ENCODE peak calls at places on chromosomes 11 and 22, in nine cellular contexts. Q is brain microvascular endothelial cell; W is left lung; J is activated CD8-positive, alpha-beta T cell treated with anti-CD3 and anti-CD28 coated beads for 36 hours; F is CD8-positive, alpha-beta T cell; U is endodermal cell; Y is CD4-positive, alpha-beta T cell; P is WERI-Rb-1; L is psoas muscle. E is an unnamed sample.

GRCh38 chr22:43826142-43827093 is 14.3 kb upstream of the EFCAB6 start:
- DNase-seq in P (peak; percentile 11), J (no peak), W (no peak), Y (no peak), Q (peak; percentile 63), L (peak; percentile 46), F (no peak), U (peak; percentile 45), E (peak; percentile 75)

GRCh38 chr11:71248251-71248570 is 4.2 kb downstream of the SHANK2 start:
- DNase-seq in F (no peak), U (no peak), Q (no peak), Y (no peak), L (no peak), W (no peak), J (no peak), P (no peak), E (no peak)

GRCh38 chr11:35050596-35050995 is 88.4 kb upstream of the CD44 start:
- DNase-seq in W (no peak), U (no peak), J (no peak), P (no peak), Q (no peak), F (no peak), Y (no peak), L (no peak), E (no peak)

GRCh38 chr11:125663910-125664309 is 16.7 kb downstream of the ACRV1 start:
- DNase-seq in P (no peak), W (no peak), F (no peak), Q (no peak), J (no peak), U (no peak), Y (no peak), L (no peak), E (no peak)

GRCh38 chr22:33303109-33303508 is 244.9 kb upstream of the SYN3 start:
- DNase-seq in J (no peak), P (no peak), U (no peak), F (no peak), Y (no peak), Q (no peak), L (no peak), W (no peak), E (no peak)

GRCh38 chr11:26480041-26480440 is 92.0 kb downstream of the MUC15 start:
- DNase-seq in F (no peak), J (no peak), Y (no peak), P (no peak), Q (no peak), W (no peak), U (no peak), L (no peak), E (no peak)

GRCh38 chr11:3181722-3182461 is 16.8 kb upstream of the OSBPL5 start:
- DNase-seq in J (no peak), P (no peak), L (peak; percentile 28), F (no peak), Y (no peak), U (no peak), Q (no peak), W (peak; percentile 47), E (no peak)

GRCh38 chr22:39382410-39382809 is 17.2 kb upstream of the TAB1 start:
- DNase-seq in J (no peak), W (no peak), U (no peak), L (no peak), Y (no peak), F (no peak), P (no peak), Q (no peak), E (no peak)

GRCh38 chr11:4064278-4064955 is 30.2 kb upstream of the RRM1 start:
- DNase-seq in P (peak; percentile 13), Q (no peak), W (no peak), U (no peak), Y (no peak), F (no peak), J (no peak), L (no peak), E (no peak)

GRCh38 chr11:117902001-117902855 is 25.8 kb upstream of the FXYD6 start:
- DNase-seq in Y (no peak), P (no peak), J (no peak), Q (no peak), F (no peak), L (peak; percentile 12), W (no peak), U (peak; percentile 33), E (no peak)

GRCh38 chr22:27857441-27857840 is 55.9 kb upstream of the MN1 start:
- DNase-seq in W (no peak), Y (no peak), P (no peak), Q (no peak), L (peak; percentile 71), J (no peak), U (no peak), F (no peak), E (no peak)

GRCh38 chr11:1493650-1494244 is 7.2 kb upstream of the MOB2 start:
- DNase-seq in U (no peak), L (no peak), W (no peak), J (no peak), P (no peak), F (no peak), Y (no peak), Q (no peak), E (no peak)

GRCh38 chr11:118618991-118619375 is 11.6 kb downstream of the PHLDB1 start:
- DNase-seq in L (peak; percentile 74), J (no peak), Q (peak; percentile 74), U (peak; percentile 46), Y (no peak), W (no peak), F (no peak), P (no peak), E (no peak)

GRCh38 chr11:8317164-8317563 is 53.5 kb upstream of the LMO1 start:
- DNase-seq in Y (no peak), J (no peak), L (no peak), Q (no peak), U (no peak), W (no peak), P (no peak), F (no peak), E (no peak)

GRCh38 chr11:106424111-106424510 is 346.6 kb downstream of the AASDHPPT start:
- DNase-seq in Q (peak; percentile 83), W (no peak), L (no peak), U (no peak), F (no peak), J (no peak), Y (no peak), P (no peak), E (peak; percentile 89)

GRCh38 chr22:44573451-44573850 is 75.4 kb upstream of the RTL6 start:
- DNase-seq in P (no peak), F (no peak), J (no peak), L (peak; percentile 10), W (peak; percentile 13), Q (no peak), Y (no peak), U (no peak), E (no peak)

GRCh38 chr11:107928046-107928766 is at the start of gene RAB39A:
- DNase-seq in U (peak; percentile 100), Q (peak; percentile 95), F (peak; percentile 30), P (peak; percentile 97), J (peak; percentile 68), Y (peak; percentile 14), L (peak; percentile 89), W (peak; percentile 95), E (peak; percentile 76)

GRCh38 chr11:35554491-35555237 is 29.2 kb upstream of the PAMR1 start:
- DNase-seq in F (no peak), Q (peak; percentile 52), L (no peak), P (no peak), U (no peak), J (no peak), W (no peak), Y (no peak), E (no peak)

GRCh38 chr11:1707751-1708150 is 10.8 kb downstream of the KRTAP5-6 start:
- DNase-seq in Y (no peak), P (no peak), W (no peak), L (no peak), J (no peak), F (no peak), U (no peak), Q (no peak), E (no peak)

GRCh38 chr22:42623301-42623751 is 8.6 kb upstream of the POLDIP3 start:
- DNase-seq in L (peak; percentile 57), J (no peak), P (no peak), U (no peak), Q (no peak), Y (no peak), F (no peak), W (peak; percentile 83), E (no peak)

GRCh38 chr11:128506384-128506783 is 81.0 kb downstream of the ETS1 start:
- DNase-seq in U (no peak), J (peak; percentile 41), P (peak; percentile 21), Q (no peak), W (no peak), Y (no peak), F (no peak), L (no peak), E (no peak)
- TF ChIP-seq CTCF in U (peak; percentile 46), J (no peak), P (peak; percentile 14), Q (peak; percentile 39), W (no peak), Y (no peak), F (no peak), L (no peak), E (no peak)

DNA sequence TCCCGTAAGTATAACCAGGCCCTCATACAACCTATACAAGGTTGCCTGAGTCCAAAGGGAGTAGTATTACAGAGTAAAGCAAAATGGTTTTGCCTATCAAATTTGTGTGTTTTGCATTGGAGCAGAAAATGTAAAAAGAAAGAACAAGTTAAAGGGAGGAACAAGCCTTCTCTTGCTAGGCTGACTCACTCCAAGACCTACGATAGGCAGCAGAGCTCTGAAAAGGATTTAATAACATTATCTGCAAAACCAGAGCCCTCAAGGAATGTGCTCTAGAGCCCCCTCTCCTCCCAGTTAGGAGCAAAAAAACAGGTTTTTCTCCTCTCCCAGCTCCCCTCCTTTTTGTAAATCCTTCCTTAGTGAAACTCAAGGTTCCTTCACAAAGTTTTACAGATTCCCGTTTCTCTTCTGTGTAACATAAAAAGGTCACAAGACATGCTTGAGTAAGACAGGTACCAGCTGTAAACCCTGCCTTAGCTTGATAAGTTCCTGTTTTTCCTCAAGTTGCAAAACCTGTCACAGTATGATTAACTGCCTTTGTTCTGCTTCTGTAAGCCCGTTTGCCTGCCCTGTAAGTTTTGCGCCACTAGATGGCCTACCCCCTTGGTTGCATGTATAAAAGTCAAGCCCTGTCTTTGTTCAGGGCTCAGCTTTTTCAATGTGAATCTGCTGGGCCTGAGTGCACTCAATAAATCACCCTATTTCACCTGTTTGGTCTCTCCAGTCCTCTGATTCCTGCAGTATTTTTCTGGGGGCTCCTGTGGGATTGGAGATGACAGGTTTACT is 498.2 kb downstream of the KCNA4 start:
- DNase-seq in J (no peak), P (peak; percentile 22), F (no peak), Y (no peak), W (no peak), L (no peak), U (peak; percentile 81), Q (no peak), E (peak; percentile 90)
- TF ChIP-seq CTCF in J (no peak), P (peak; percentile 44), F (no peak), Y (no peak), W (peak; percentile 39), L (no peak), U (peak; percentile 64), Q (peak; percentile 40), E (peak; percentile 69)

GRCh38 chr11:60345489-60345888 is 18.4 kb downstream of the MS4A6E start:
- DNase-seq in Q (peak; percentile 2), W (no peak), J (peak; percentile 52), Y (no peak), U (peak; percentile 80), P (peak; percentile 29), L (no peak), F (no peak), E (peak; percentile 18)
- TF ChIP-seq CTCF in Q (peak; percentile 51), W (peak; percentile 33), J (peak; percentile 41), Y (no peak), U (peak; percentile 86), P (peak; percentile 52), L (peak; percentile 8), F (no peak), E (peak; percentile 20)

GRCh38 chr11:61264371-61264770 is 23.4 kb downstream of the PGA5 start:
- DNase-seq in Y (no peak), W (no peak), J (no peak), L (no peak), Q (no peak), U (no peak), P (no peak), F (no peak), E (no peak)
- TF ChIP-seq CTCF in Y (no peak), W (no peak), J (no peak), L (no peak), Q (no peak), U (no peak), P (no peak), F (no peak), E (no peak)

E was measured in bronchial epithelial cell.